ENCODE peak calls at places on chromosomes 12 and 14, in six cellular contexts. N, B, O, L, M and C are unnamed samples.

GRCh38 chr12:130144256-130144655 is 18.0 kb upstream of the FZD10 start:
- DNase-seq in B (no peak), M (no peak), N (no peak), L (no peak), O (no peak), C (no peak)

GRCh38 chr12:95322335-95322734 is 104.7 kb downstream of the VEZT start:
- DNase-seq in B (peak; percentile 37), L (peak; percentile 82), N (no peak), M (no peak), O (no peak), C (peak; percentile 58)

GRCh38 chr12:120994059-120994458 is 15.7 kb downstream of the HNF1A start:
- DNase-seq in M (no peak), N (no peak), B (no peak), O (no peak), L (no peak), C (no peak)

GRCh38 chr12:116539905-116540482 is 19.2 kb upstream of the MAP1LC3B2 start:
- DNase-seq in M (no peak), O (peak; percentile 66), B (peak; percentile 71), L (peak; percentile 81), N (peak; percentile 53), C (peak; percentile 74)

GRCh38 chr12:28265435-28266042 is 75.3 kb downstream of the CCDC91 start:
- DNase-seq in O (no peak), B (no peak), M (no peak), L (no peak), N (no peak), C (no peak)

GRCh38 chr14:93753647-93754046 is 34.6 kb downstream of the PRIMA1 start:
- DNase-seq in L (no peak), B (no peak), O (no peak), M (no peak), N (no peak), C (no peak)

GRCh38 chr12:116200812-116201211 is 76.7 kb downstream of the MED13L start:
- DNase-seq in N (no peak), L (peak; percentile 57), B (peak; percentile 52), M (no peak), O (no peak), C (peak; percentile 40)

GRCh38 chr14:91350813-91351507 is 66.7 kb downstream of the CCDC88C start:
- DNase-seq in N (no peak), L (peak; percentile 4), B (no peak), M (peak; percentile 88), O (no peak), C (no peak)

GRCh38 chr14:105894125-105894977 is 368.0 kb downstream of the TMEM121 start:
- DNase-seq in N (peak; percentile 8), L (no peak), M (no peak), B (no peak), O (no peak), C (no peak)

GRCh38 chr14:102095231-102095870 is 8.5 kb upstream of the HSP90AA1 start:
- DNase-seq in B (peak; percentile 35), O (no peak), N (no peak), L (peak; percentile 59), M (no peak), C (no peak)

GRCh38 chr14:104266643-104267575 is 128.5 kb downstream of the KIF26A start:
- DNase-seq in M (no peak), O (no peak), L (no peak), B (no peak), N (no peak), C (no peak)

GRCh38 chr14:91858536-91859275 is 8.6 kb downstream of the TC2N start:
- DNase-seq in O (no peak), B (peak; percentile 35), L (peak; percentile 94), N (no peak), M (no peak), C (peak; percentile 44)

GRCh38 chr12:4418913-4419312 is 26.7 kb downstream of the FGF6 start:
- DNase-seq in M (no peak), N (no peak), B (no peak), L (no peak), O (no peak), C (no peak)

GRCh38 chr12:125491585-125491984 is 426.4 kb downstream of the AACS start:
- DNase-seq in B (no peak), O (no peak), N (no peak), L (no peak), M (no peak), C (no peak)

GRCh38 chr12:132589856-132590255 is 20.5 kb downstream of the LRCOL1 start:
- DNase-seq in M (no peak), N (no peak), B (no peak), O (no peak), L (no peak), C (no peak)

GRCh38 chr12:117226505-117226904 is 36.2 kb upstream of the FBXO21 start:
- DNase-seq in B (no peak), L (no peak), O (no peak), N (no peak), M (no peak), C (no peak)

GRCh38 chr12:128823916-128824839 is at the start of gene SLC15A4:
- DNase-seq in B (peak; percentile 93), N (peak; percentile 98), O (peak; percentile 91), L (peak; percentile 83), M (peak; percentile 87), C (peak; percentile 93)

GRCh38 chr14:89793367-89793716 is 161.2 kb downstream of the EFCAB11 start:
- DNase-seq in L (no peak), O (no peak), M (no peak), B (no peak), N (no peak), C (no peak)

GRCh38 chr12:125136702-125137101 is 71.5 kb downstream of the AACS start:
- DNase-seq in B (no peak), L (no peak), N (no peak), O (no peak), M (no peak), C (no peak)

GRCh38 chr12:10363922-10364838 is 25.7 kb downstream of the KLRK1 start:
- DNase-seq in M (peak; percentile 51), O (no peak), L (peak; percentile 45), N (peak; percentile 26), B (peak; percentile 71), C (peak; percentile 56)

DNA sequence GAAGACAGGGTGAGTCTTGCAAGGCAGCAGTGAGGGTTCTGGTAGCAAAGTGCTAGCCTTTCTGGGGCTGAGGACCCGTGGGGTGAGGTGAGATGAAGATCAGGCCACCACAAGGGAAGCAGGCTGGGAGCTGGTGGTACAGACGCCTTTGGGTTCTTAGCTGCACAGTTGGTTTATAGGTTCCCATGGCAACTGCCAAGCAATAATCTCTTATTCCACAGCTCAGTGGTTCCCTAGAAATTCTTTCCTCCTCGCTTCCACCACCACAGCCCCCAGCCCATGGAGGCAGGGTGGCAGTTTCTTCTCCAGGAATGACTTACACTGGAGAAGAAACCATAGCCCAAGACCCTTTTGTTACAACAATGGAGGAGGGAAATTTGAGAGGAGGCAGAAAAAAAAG is 82.1 kb downstream of the CMKLR1 start:
- DNase-seq in B (no peak), N (no peak), O (no peak), L (no peak), M (no peak), C (no peak)
- H3K4me3 ChIP-seq in B (no peak overlapping the region), N (no peak overlapping the region), O (no peak overlapping the region), L (no peak overlapping the region), M (no peak overlapping the region), C (no peak overlapping the region)

DNA sequence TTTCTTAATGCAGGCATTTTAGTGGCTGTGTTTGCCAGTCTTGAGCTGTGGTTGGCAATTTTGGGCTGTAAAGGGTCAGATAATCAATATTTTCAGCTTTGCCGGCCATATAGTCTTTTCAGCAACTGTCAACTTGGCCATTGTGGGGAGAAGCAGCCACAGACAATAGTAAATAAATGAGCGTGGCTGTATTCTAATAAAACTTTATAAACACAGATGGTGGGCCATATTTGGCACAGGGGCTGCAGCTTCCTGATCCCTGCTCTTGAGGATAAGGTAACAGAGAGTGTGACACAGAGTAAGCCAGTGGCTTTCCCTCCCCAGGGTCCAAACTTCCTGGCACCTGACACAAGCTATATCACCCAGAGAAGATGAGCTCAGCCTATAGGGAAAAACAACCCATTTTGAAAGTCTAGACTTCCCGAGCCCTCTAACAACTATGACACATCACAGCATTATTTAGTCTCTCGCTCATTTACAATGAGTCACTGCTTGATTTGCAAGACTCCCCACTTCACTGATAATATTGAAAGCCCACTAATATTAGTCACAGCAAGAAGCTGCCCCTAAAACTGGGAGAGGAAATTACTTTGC is 163.1 kb upstream of the TMPO start:
- DNase-seq in L (peak; percentile 87), B (peak; percentile 89), N (no peak), O (no peak), M (no peak), C (peak; percentile 91)
- H3K4me3 ChIP-seq in L (no peak overlapping the region), B (no peak overlapping the region), N (no peak overlapping the region), O (no peak overlapping the region), M (no peak overlapping the region), C (no peak overlapping the region)

GRCh38 chr12:19444097-19444496 is 4.8 kb downstream of the AEBP2 start:
- DNase-seq in N (no peak), L (no peak), O (no peak), B (no peak), M (no peak), C (no peak)
- H3K4me3 ChIP-seq in N (no peak overlapping the region), L (no peak overlapping the region), O (no peak overlapping the region), B (no peak overlapping the region), M (no peak overlapping the region), C (no peak overlapping the region)

GRCh38 chr12:70637286-70637685 is at the start of gene PTPRB:
- DNase-seq in L (no peak), M (no peak), O (no peak), N (no peak), B (no peak), C (no peak)
- H3K4me3 ChIP-seq in L (no peak within 1 kb of the TSS), M (no peak within 1 kb of the TSS), O (no peak within 1 kb of the TSS), N (peak within 1 kb of the TSS; percentile 57), B (no peak within 1 kb of the TSS), C (no peak within 1 kb of the TSS)

GRCh38 chr14:51783765-51784164 is 76.6 kb upstream of the GNG2 start:
- DNase-seq in M (no peak), L (peak; percentile 84), N (no peak), O (no peak), B (peak; percentile 69), C (peak; percentile 26)
- H3K4me3 ChIP-seq in M (no peak overlapping the region), L (no peak overlapping the region), N (no peak overlapping the region), O (no peak overlapping the region), B (no peak overlapping the region), C (no peak overlapping the region)

DNA sequence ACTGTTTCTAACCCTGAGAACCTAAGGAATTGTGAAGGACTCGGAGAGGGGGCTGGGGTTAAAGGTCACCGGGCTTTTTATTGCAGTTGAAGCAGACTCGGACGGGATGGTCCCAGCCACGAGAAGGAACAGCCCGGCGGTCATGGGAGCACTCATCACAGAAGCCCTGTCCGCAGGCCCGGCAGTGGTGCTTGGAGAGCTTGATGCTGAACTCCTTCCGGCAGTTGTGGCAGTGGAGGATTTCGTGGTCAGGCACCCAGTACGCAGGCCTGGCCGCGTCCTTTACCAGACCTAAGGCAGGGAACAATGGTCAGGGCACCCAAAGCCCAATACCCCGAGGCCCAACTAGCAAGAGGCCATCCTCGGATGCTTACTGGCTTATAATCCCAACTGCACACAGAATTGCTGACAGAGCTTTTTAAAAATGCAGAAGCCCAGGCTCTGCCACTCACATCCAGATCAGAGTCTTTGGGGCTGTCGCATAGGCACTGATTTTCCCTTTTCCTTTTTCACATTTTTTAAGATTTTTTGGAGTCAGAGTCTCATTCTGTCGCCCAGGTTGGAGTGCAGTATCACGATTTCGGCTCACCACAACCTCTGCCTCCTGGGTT is 44.7 kb downstream of the DCAF4 start:
- DNase-seq in M (no peak), B (no peak), L (no peak), N (no peak), O (no peak), C (no peak)
- H3K4me3 ChIP-seq in M (no peak overlapping the region), B (no peak overlapping the region), L (no peak overlapping the region), N (no peak overlapping the region), O (no peak overlapping the region), C (no peak overlapping the region)